ENCODE peak calls at places on chromosome 13, in five cellular contexts. Q, I, Z, D and L are unnamed samples.

GRCh38 chr13:31846182-31846938 is 107.0 kb downstream of the RXFP2 start:
- DNase-seq in Q (peak; percentile 48), I (peak; percentile 91), Z (peak; percentile 77), D (peak; percentile 7), L (peak; percentile 79)

GRCh38 chr13:110525328-110526319 is 35.9 kb downstream of the RAB20 start:
- DNase-seq in D (no peak), Q (no peak), Z (no peak), I (no peak), L (no peak)

GRCh38 chr13:111489301-111489700 is 168.9 kb downstream of the TEX29 start:
- DNase-seq in Q (no peak), D (no peak), Z (no peak), I (no peak), L (no peak)

GRCh38 chr13:45341799-45342584 is 1.0 kb upstream of the TPT1 start:
- DNase-seq in I (peak; percentile 26), Z (peak; percentile 79), Q (no peak), D (no peak), L (peak; percentile 49)

GRCh38 chr13:20684535-20684934 is 19.0 kb upstream of the IL17D start:
- DNase-seq in I (no peak), Q (no peak), Z (no peak), D (no peak), L (no peak)

GRCh38 chr13:81048026-81048461 is 707.1 kb upstream of the SPRY2 start:
- DNase-seq in Z (no peak), D (no peak), I (no peak), Q (peak; percentile 13), L (no peak)

GRCh38 chr13:23654111-23655110 is 84.2 kb downstream of the TNFRSF19 start:
- DNase-seq in D (no peak), Q (no peak), I (no peak), Z (no peak), L (no peak)

GRCh38 chr13:100734194-100734720 is 59.7 kb upstream of the TMTC4 start:
- DNase-seq in D (no peak), I (no peak), Q (no peak), Z (no peak), L (no peak)

GRCh38 chr13:78193853-78194252 is 275.2 kb upstream of the EDNRB start:
- DNase-seq in D (no peak), I (peak; percentile 2), Z (no peak), Q (no peak), L (no peak)

GRCh38 chr13:26998265-26998664 is 173.3 kb downstream of the USP12 start:
- DNase-seq in I (no peak), Z (no peak), Q (no peak), D (no peak), L (no peak)

GRCh38 chr13:45167611-45168554 is 33.0 kb downstream of the KCTD4 start:
- DNase-seq in I (no peak), D (no peak), Q (no peak), Z (no peak), L (no peak)

GRCh38 chr13:49466240-49466914 is 22.3 kb downstream of the SETDB2 start:
- DNase-seq in I (no peak), Q (no peak), D (no peak), Z (no peak), L (no peak)

GRCh38 chr13:113639661-113640262 is 18.2 kb downstream of the ATP4B start:
- DNase-seq in Z (no peak), I (no peak), Q (no peak), D (no peak), L (no peak)

GRCh38 chr13:90640976-90641375 is 706.5 kb upstream of the MIR17HG start:
- DNase-seq in I (peak; percentile 71), Q (no peak), D (no peak), Z (peak; percentile 3), L (no peak)

GRCh38 chr13:41509996-41510395 is 52.6 kb downstream of the RGCC start:
- DNase-seq in D (no peak), Q (no peak), I (no peak), Z (no peak), L (no peak)

GRCh38 chr13:77554079-77554478 is 18.6 kb downstream of the SCEL start:
- DNase-seq in Q (no peak), I (no peak), D (no peak), Z (no peak), L (no peak)

GRCh38 chr13:97141564-97142005 is 80.5 kb upstream of the MBNL2 start:
- DNase-seq in D (no peak), Z (peak; percentile 92), I (peak; percentile 88), Q (peak; percentile 7), L (peak; percentile 75)

GRCh38 chr13:114032121-114032799 is 58.4 kb upstream of the C13orf46 start:
- DNase-seq in D (no peak), Q (no peak), I (peak; percentile 81), Z (no peak), L (peak; percentile 87)

GRCh38 chr13:79548886-79549285 is 67.9 kb downstream of the NDFIP2 start:
- DNase-seq in Q (no peak), I (no peak), D (no peak), Z (peak; percentile 27), L (no peak)

GRCh38 chr13:31756346-31756745 is 17.0 kb downstream of the RXFP2 start:
- DNase-seq in Q (no peak), D (no peak), Z (peak; percentile 68), I (peak; percentile 98), L (peak; percentile 71)